ENCODE peak calls at places on chromosomes 4 and X, in seven cellular contexts. V is AG04450, K is Ammon's horn, J is HCT116, U is NCI-H524, A is suprapubic skin, T is H4. X is an unnamed sample.

GRCh38 chr4:177097291-177097690 is 212.4 kb upstream of the NEIL3 start:
- DNase-seq in V (no peak), K (no peak), J (no peak), U (no peak), A (no peak), T (no peak), X (no peak)

GRCh38 chr4:10203851-10204250 is 87.3 kb upstream of the WDR1 start:
- DNase-seq in V (no peak), K (no peak), J (no peak), U (no peak), A (no peak), T (peak), X (no peak)

GRCh38 chr4:2387829-2388228 is 30.6 kb downstream of the ZFYVE28 start:
- DNase-seq in V (no peak), K (no peak), J (no peak), U (no peak), A (no peak), T (no peak), X (no peak)

GRCh38 chr4:25308761-25309160 is 3.8 kb upstream of the ZCCHC4 start:
- DNase-seq in V (no peak), K (no peak), J (no peak), U (no peak), A (no peak), T (no peak), X (no peak)

GRCh38 chr4:151833174-151833573 is 72.4 kb upstream of the GATB start:
- DNase-seq in V (no peak), K (no peak), J (no peak), U (no peak), A (no peak), T (no peak), X (no peak)

GRCh38 chr4:112853662-112854256 is 195.7 kb upstream of the ANK2 start:
- DNase-seq in V (no peak), K (no peak), J (no peak), U (no peak), A (no peak), T (no peak), X (no peak)

GRCh38 chr4:151202851-151203455 is 74.0 kb upstream of the PRSS48 start:
- DNase-seq in V (no peak), K (no peak), J (no peak), U (no peak), A (no peak), T (no peak), X (no peak)

GRCh38 chr4:173264245-173264959 is 69.8 kb downstream of the HMGB2 start:
- DNase-seq in V (peak), K (no peak), J (no peak), U (no peak), A (no peak), T (peak), X (peak)

GRCh38 chr4:139144161-139144859 is 32.7 kb downstream of the ELF2 start:
- DNase-seq in V (peak), K (peak), J (no peak), U (no peak), A (no peak), T (peak), X (no peak)

GRCh38 chr4:172095161-172095560 is 282.0 kb downstream of the GALNTL6 start:
- DNase-seq in V (no peak), K (no peak), J (no peak), U (no peak), A (no peak), T (no peak), X (no peak)

GRCh38 chrX:276588-277171 is 4.5 kb upstream of the PLCXD1 start:
- DNase-seq in V (no peak), K (no peak), J (no peak), U (no peak), A (no peak), T (no peak), X (no peak)

GRCh38 chr4:111231281-111231680 is 608.4 kb upstream of the PITX2 start:
- DNase-seq in V (no peak), K (no peak), J (no peak), U (no peak), A (no peak), T (no peak), X (no peak)

GRCh38 chrX:38004046-38004445 is 2.3 kb upstream of the SYTL5 start:
- DNase-seq in V (no peak), K (no peak), J (no peak), U (no peak), A (no peak), T (no peak), X (no peak)

GRCh38 chrX:28189011-28189410 is 207.8 kb upstream of the DCAF8L1 start:
- DNase-seq in V (peak), K (no peak), J (peak), U (no peak), A (no peak), T (peak), X (no peak)

GRCh38 chr4:80461412-80461811 is 125.9 kb downstream of the CFAP299 start:
- DNase-seq in V (no peak), K (no peak), J (no peak), U (no peak), A (no peak), T (no peak), X (no peak)

GRCh38 chrX:130109429-130110378 is 593 bp downstream of the ELF4 start:
- DNase-seq in V (no peak), K (no peak), J (no peak), U (no peak), A (no peak), T (no peak), X (no peak)

GRCh38 chrX:48956728-48957414 is 536 bp downstream of the OTUD5 start:
- DNase-seq in V (no peak), K (no peak), J (no peak), U (no peak), A (peak), T (no peak), X (no peak)

GRCh38 chrX:74925210-74926088 is at the start of gene NEXMIF:
- DNase-seq in V (no peak), K (no peak), J (no peak), U (peak), A (no peak), T (no peak), X (peak)

GRCh38 chrX:7647826-7648225 is 195.1 kb upstream of the VCX start:
- DNase-seq in V (no peak), K (no peak), J (no peak), U (no peak), A (no peak), T (no peak), X (no peak)

GRCh38 chrX:149829751-149830191 is 48.0 kb downstream of the MAGEA9 start:
- DNase-seq in V (no peak), K (no peak), J (no peak), U (no peak), A (no peak), T (no peak), X (no peak)

GRCh38 chr4:169135776-169136175 is 125.7 kb upstream of the CBR4 start:
- DNase-seq in V (no peak), K (no peak), J (no peak), U (no peak), A (no peak), T (no peak), X (no peak)